ENCODE peak calls at places on chromosomes 7 and 10, in five cellular contexts. B, P, T, A and K are unnamed samples.

GRCh38 chr10:31320598-31321211 is 1.7 kb downstream of the ZEB1 start:
- DNase-seq in B (no peak), P (peak; percentile 66), T (no peak), A (peak; percentile 26), K (no peak)

GRCh38 chr7:128444242-128444641 is 11.4 kb upstream of the HILPDA start:
- DNase-seq in P (no peak), T (no peak), A (no peak), B (no peak), K (no peak)

GRCh38 chr10:88702848-88703597 is 3.0 kb upstream of the LIPK start:
- DNase-seq in T (peak; percentile 89), A (no peak), B (no peak), P (no peak), K (no peak)

GRCh38 chr10:103055105-103055504 is 137.0 kb downstream of the CNNM2 start:
- DNase-seq in P (no peak), B (no peak), T (no peak), A (no peak), K (no peak)

GRCh38 chr7:30074422-30075030 is 46.3 kb downstream of the PLEKHA8 start:
- DNase-seq in P (no peak), A (no peak), B (no peak), T (peak; percentile 38), K (no peak)

GRCh38 chr7:92988051-92988450 is 129.7 kb downstream of the SAMD9 start:
- DNase-seq in B (no peak), P (no peak), T (peak; percentile 19), A (no peak), K (no peak)

GRCh38 chr10:59181668-59182067 is 5.2 kb downstream of the PHYHIPL start:
- DNase-seq in T (peak; percentile 50), B (peak; percentile 34), A (peak; percentile 29), P (no peak), K (peak; percentile 37)

GRCh38 chr10:114573330-114574045 is 84.6 kb downstream of the ABLIM1 start:
- DNase-seq in T (no peak), P (no peak), A (no peak), B (no peak), K (no peak)

GRCh38 chr10:73836427-73836826 is 25.0 kb upstream of the NDST2 start:
- DNase-seq in B (no peak), P (no peak), T (no peak), A (no peak), K (no peak)

GRCh38 chr7:29884399-29885272 is 78.3 kb downstream of the WIPF3 start:
- DNase-seq in P (no peak), B (no peak), A (no peak), T (no peak), K (no peak)